ENCODE peak calls at places on chromosomes 13 and 19, in four cellular contexts. Y, V, B and Q are unnamed samples. For H3K4me1, the result is how much of the 10 kb centered on the place peaks cover.

GRCh38 chr13:30737511-30738342 is 2.4 kb downstream of the ALOX5AP start:
- DNase-seq in Y (no peak), V (no peak), B (no peak), Q (no peak)

GRCh38 chr13:66210677-66211076 is 1019.5 kb downstream of the PCDH9 start:
- DNase-seq in Y (no peak), V (no peak), B (no peak), Q (peak)

GRCh38 chr13:95710313-95710712 is 33.4 kb downstream of the DNAJC3 start:
- DNase-seq in Y (no peak), V (no peak), B (no peak), Q (no peak)

GRCh38 chr13:59452189-59452588 is 711.5 kb downstream of the DIAPH3 start:
- DNase-seq in Y (no peak), V (no peak), B (no peak), Q (no peak)

GRCh38 chr13:39417643-39418042 is 185.3 kb downstream of the LHFPL6 start:
- DNase-seq in Y (no peak), V (peak), B (no peak), Q (no peak)

GRCh38 chr13:113981201-113981605 is 7.3 kb upstream of the C13orf46 start:
- DNase-seq in Y (no peak), V (no peak), B (no peak), Q (peak)

GRCh38 chr13:74136089-74136658 is 2.0 kb upstream of the KLF12 start:
- DNase-seq in Y (no peak), V (no peak), B (no peak), Q (no peak)

GRCh38 chr19:51651216-51651846 is 4.7 kb upstream of the SIGLEC14 start:
- DNase-seq in Y (no peak), V (no peak), B (no peak), Q (no peak)

GRCh38 chr13:40535345-40535836 is 131.1 kb downstream of the FOXO1 start:
- DNase-seq in Y (no peak), V (no peak), B (no peak), Q (no peak)

GRCh38 chr13:42355118-42355840 is 83.3 kb downstream of the AKAP11 start:
- DNase-seq in Y (no peak), V (no peak), B (no peak), Q (no peak)

GRCh38 chr19:40348961-40349507 is 539 bp downstream of the PLD3 start:
- DNase-seq in Y (peak), V (no peak), B (peak), Q (peak)

GRCh38 chr19:2014731-2015610 is 543 bp downstream of the BTBD2 start:
- DNase-seq in Y (no peak), V (no peak), B (peak), Q (no peak)

GRCh38 chr13:52644108-52644507 is 1.9 kb downstream of the HNRNPA1L2 start:
- DNase-seq in Y (no peak), V (no peak), B (no peak), Q (no peak)

GRCh38 chr19:30870861-30871260 is 478.4 kb downstream of the TSHZ3 start:
- DNase-seq in Y (no peak), V (no peak), B (no peak), Q (no peak)

GRCh38 chr13:41541142-41541938 is 84.0 kb downstream of the RGCC start:
- DNase-seq in Y (no peak), V (no peak), B (no peak), Q (no peak)

GRCh38 chr13:110841406-110841805 is 73.5 kb downstream of the ANKRD10 start:
- DNase-seq in Y (no peak), V (no peak), B (no peak), Q (no peak)

GRCh38 chr19:53103903-53104203 is 631 bp upstream of the ZNF160 start:
- DNase-seq in Y (no peak), V (no peak), B (no peak), Q (no peak)

GRCh38 chr13:31166591-31166990 is 4.9 kb upstream of the HSPH1 start:
- DNase-seq in Y (peak), V (no peak), B (no peak), Q (no peak)

GRCh38 chr19:33740811-33741396 is 55.8 kb upstream of the KCTD15 start:
- DNase-seq in Y (peak), V (peak), B (peak), Q (no peak)

GRCh38 chr19:4662812-4663211 is 7.3 kb downstream of the MYDGF start:
- DNase-seq in Y (no peak), V (no peak), B (no peak), Q (no peak)

GRCh38 chr13:109945206-109945960 is 159.0 kb upstream of the IRS2 start:
- DNase-seq in Y (no peak), V (no peak), B (no peak), Q (no peak)

GRCh38 chr13:32225494-32225931 is 89.7 kb downstream of the ZAR1L start:
- DNase-seq in Y (no peak), V (no peak), B (no peak), Q (no peak)

GRCh38 chr19:17405250-17406038 is at the start of gene BST2:
- DNase-seq in Y (peak), V (no peak), B (peak), Q (no peak)

GRCh38 chr13:71814806-71815205 is 52.2 kb downstream of the DACH1 start:
- DNase-seq in Y (no peak), V (no peak), B (no peak), Q (no peak)

GRCh38 chr13:23851106-23851505 is 38.1 kb downstream of the MIPEP start:
- DNase-seq in Y (no peak), V (no peak), B (no peak), Q (no peak)

GRCh38 chr19:362683-363082 is 18.1 kb upstream of the MIER2 start:
- DNase-seq in Y (no peak), V (no peak), B (no peak), Q (no peak)

GRCh38 chr13:51249767-51250741 is 27.9 kb downstream of the FAM124A start:
- DNase-seq in Y (peak), V (no peak), B (peak), Q (peak)

GRCh38 chr13:47901451-47901850 is 99.6 kb downstream of the SUCLA2 start:
- DNase-seq in Y (no peak), V (no peak), B (no peak), Q (no peak)

GRCh38 chr19:13102416-13102665 is 317 bp downstream of the LYL1 start:
- DNase-seq in Y (no peak), V (no peak), B (no peak), Q (no peak)

GRCh38 chr19:13103961-13104847 is 1.5 kb upstream of the LYL1 start:
- DNase-seq in Y (no peak), V (no peak), B (peak), Q (no peak)

GRCh38 chr19:13103585-13103923 is 896 bp upstream of the LYL1 start:
- DNase-seq in Y (no peak), V (no peak), B (no peak), Q (no peak)

GRCh38 chr19:13101590-13102415 is 855 bp downstream of the LYL1 start:
- DNase-seq in Y (peak), V (no peak), B (no peak), Q (no peak)

DNA sequence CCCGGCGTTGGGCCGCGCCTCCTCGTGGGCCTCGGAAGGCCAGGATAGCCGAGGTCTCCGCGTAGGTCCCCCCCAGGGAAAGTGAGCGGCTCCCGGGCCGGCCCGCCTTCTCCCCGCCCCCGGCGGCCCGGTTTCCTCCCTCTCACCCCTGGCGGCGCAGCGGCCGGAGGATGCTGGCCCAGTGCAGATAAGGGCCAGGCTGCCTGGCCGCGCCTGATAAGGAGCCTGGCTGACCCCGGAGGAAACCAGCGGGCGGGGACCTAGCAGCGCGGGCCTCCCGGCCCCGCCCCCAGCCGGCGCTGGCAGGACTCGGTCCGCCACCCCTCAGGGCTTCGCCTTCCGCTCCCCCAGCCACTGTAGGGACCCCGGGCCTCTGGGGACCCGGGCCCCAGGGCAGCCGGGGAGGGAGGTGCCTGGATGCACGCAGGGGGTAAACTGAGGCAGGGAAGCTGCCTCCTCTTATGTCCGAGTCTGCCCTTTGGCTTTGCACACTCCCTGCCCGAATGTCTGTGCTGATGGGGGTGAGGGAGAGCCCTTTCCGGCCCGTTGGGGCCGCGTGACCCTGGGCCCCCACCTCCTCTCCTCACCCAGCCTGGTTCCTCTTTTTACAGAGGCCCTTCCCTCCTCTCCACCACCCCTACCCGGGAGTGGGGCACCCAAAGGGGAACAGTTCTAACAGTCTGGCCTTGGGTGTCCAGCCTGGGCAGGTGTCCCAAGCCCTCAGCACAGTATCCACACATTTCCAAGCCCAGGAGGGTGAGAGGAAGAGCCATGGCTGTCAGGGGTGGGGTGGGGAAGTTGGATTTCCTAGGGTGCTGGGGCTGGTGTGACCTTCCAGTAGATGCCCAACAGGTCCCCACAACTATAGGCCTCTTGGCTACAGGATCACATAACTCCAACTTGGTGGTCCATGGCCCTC is at the start of gene LYL1:
- DNase-seq in Y (peak), V (no peak), B (peak), Q (no peak)
- TF ChIP-seq ATF3 in Y (no peak), V (no peak), B (no peak), Q (no peak)

GRCh38 chr13:99307247-99307646 is at the start of gene GPR183:
- DNase-seq in Y (no peak), V (no peak), B (no peak), Q (no peak)
- H3K4me1 ChIP-seq in Y (under half), V (under half), B (under half), Q (half or more)

DNA sequence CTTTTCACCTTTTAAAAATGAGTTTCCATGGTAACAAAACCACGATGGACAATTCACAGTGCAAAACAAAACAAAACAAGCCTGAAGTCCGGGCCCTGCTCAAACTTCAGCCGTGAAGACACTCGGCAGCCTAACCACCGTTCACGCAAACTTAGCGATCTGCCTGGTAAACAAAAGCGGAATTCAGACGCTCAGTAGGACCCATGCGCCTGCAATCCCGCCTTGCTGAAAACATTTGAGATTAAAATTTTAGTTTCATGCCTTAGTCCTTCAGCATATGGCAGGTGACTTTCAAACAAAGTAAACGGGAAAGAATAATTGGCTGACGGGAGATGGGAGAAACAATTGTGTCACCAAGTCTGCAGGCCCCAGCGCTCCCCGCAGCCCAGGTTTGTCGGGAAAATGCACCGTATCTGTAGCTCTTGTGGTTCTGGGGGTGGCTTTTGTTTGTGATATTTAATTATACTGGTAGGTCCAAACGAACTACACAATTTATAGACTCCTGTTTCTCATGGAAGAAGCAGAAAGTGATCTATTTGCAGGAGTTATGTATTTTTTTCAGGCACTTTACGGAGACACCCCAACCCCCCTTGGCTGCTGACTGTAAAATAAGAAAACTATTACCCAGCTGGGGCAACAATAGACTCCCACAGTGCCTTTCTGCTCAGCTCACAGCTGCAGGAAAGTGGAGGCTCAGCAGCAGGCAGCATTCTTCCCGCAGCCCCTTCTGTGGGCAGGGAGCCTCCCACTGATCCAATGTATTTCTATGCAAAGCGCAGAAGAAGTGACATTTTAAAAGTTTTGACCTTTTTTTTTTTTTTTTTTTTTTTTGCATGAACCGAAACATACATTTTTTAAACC is 94.7 kb downstream of the SOX1 start:
- DNase-seq in Y (peak), V (peak), B (no peak), Q (no peak)
- TF ChIP-seq CEBPB in Y (no peak), V (no peak), B (no peak), Q (no peak)

GRCh38 chr19:56341948-56342347 is 27.3 kb upstream of the ZSCAN5A start:
- DNase-seq in Y (no peak), V (no peak), B (no peak), Q (no peak)

GRCh38 chr19:56350416-56351045 is 35.9 kb upstream of the ZSCAN5A start:
- DNase-seq in Y (peak), V (no peak), B (peak), Q (peak)

GRCh38 chr19:56351208-56351607 is 36.6 kb upstream of the ZSCAN5A start:
- DNase-seq in Y (no peak), V (no peak), B (no peak), Q (no peak)

GRCh38 chr19:56348289-56348877 is 33.7 kb upstream of the ZSCAN5A start:
- DNase-seq in Y (no peak), V (no peak), B (no peak), Q (peak)

GRCh38 chr19:56347163-56347778 is 32.6 kb upstream of the ZSCAN5A start:
- DNase-seq in Y (no peak), V (no peak), B (no peak), Q (no peak)
- TF ChIP-seq ATF3 in Y (no peak), V (no peak), B (no peak), Q (no peak)

DNA sequence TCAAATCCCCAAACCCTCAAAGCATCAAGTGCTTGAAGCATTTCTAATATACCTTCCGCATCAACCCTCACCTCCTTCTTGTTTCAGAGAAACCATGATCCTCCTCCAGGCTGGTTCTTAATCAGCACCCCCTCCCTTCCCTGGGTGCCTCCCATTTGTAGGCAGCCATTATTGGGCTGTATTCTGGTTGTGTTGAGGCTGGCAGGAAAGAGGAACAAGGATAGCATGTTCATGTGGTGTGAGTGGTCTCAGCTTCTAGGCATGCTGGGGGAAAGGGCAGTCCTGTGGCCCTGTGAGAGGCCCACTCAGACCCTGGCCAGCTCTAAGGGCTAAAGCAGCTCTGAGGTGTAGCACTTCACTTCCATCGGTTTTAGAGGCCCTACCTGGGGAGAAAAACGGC is 18.9 kb upstream of the TRIM13 start:
- DNase-seq in Y (no peak), V (no peak), B (no peak), Q (no peak)
- H3K4me1 ChIP-seq in Y (under half), V (under half), B (under half), Q (under half)

GRCh38 chr13:45339867-45340266 is 1.1 kb downstream of the TPT1 start:
- DNase-seq in Y (no peak), V (no peak), B (no peak), Q (no peak)

GRCh38 chr13:45337803-45338202 is 3.2 kb downstream of the TPT1 start:
- DNase-seq in Y (no peak), V (no peak), B (no peak), Q (no peak)

GRCh38 chr13:45341034-45341798 is at the start of gene TPT1:
- DNase-seq in Y (peak), V (peak), B (peak), Q (peak)

GRCh38 chr13:45340422-45341033 is 455 bp downstream of the TPT1 start:
- DNase-seq in Y (peak), V (no peak), B (peak), Q (peak)

DNA sequence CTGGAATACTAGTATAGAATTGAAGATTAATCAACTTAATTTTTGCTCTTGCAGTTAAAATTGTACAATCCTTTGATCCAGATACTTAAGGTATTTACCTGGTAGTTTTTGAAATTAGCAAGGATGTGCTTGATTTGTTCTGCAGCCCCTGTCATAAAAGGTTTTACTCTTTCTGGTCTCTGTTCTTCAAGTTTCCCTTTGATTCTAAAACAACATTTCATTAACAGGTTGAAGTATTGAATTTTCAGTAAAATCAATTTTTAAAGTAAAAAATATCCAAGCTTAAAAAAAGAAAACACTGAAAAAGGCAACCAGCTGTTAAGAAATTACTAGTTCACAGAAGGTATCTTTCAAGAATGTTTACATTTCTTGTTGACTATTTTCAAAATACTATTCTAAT is 1.6 kb downstream of the TPT1 start:
- DNase-seq in Y (no peak), V (no peak), B (no peak), Q (no peak)
- TF ChIP-seq CEBPB in Y (no peak), V (no peak), B (no peak), Q (no peak)

GRCh38 chr19:38280030-38280921 is 15.9 kb downstream of the SPINT2 start:
- DNase-seq in Y (no peak), V (no peak), B (no peak), Q (no peak)
- TF ChIP-seq ATF3 in Y (no peak), V (no peak), B (no peak), Q (no peak)

GRCh38 chr19:49551531-49551930 is 23.7 kb downstream of the RCN3 start:
- DNase-seq in Y (no peak), V (no peak), B (no peak), Q (no peak)
- H3K4me1 ChIP-seq in Y (under half), V (under half), B (under half), Q (under half)

GRCh38 chr13:49627831-49628652 is at the start of gene ARL11:
- DNase-seq in Y (no peak), V (peak), B (peak), Q (no peak)
- TF ChIP-seq CEBPB in Y (no peak), V (no peak), B (no peak), Q (no peak)

GRCh38 chr13:87851395-87851794 is 180.2 kb downstream of the SLITRK5 start:
- DNase-seq in Y (no peak), V (no peak), B (no peak), Q (no peak)
- TF ChIP-seq ATF3 in Y (no peak), V (no peak), B (no peak), Q (no peak)